ENCODE peak calls at places on chromosomes 2 and 18, in four cellular contexts. J is naive thymus-derived CD4-positive, alpha-beta T cell; V is body of pancreas; R is CD4-positive, alpha-beta memory T cell. X is an unnamed sample.

GRCh38 chr2:190986221-190986953 is 27.6 kb downstream of the STAT1 start:
- DNase-seq in J (peak; percentile 20), V (no peak), R (no peak), X (no peak)

GRCh38 chr18:68431922-68432198 is 283.0 kb downstream of the TMX3 start:
- DNase-seq in J (no peak), V (no peak), R (no peak), X (no peak)

GRCh38 chr18:5895886-5896740 is 791 bp upstream of the TMEM200C start:
- DNase-seq in J (no peak), V (peak; percentile 5), R (no peak), X (no peak)

GRCh38 chr2:159856760-159857159 is 58.8 kb upstream of the CD302 start:
- DNase-seq in J (no peak), V (no peak), R (no peak), X (no peak)

GRCh38 chr2:223122706-223123265 is 70.8 kb downstream of the KCNE4 start:
- DNase-seq in J (no peak), V (no peak), R (no peak), X (no peak)

GRCh38 chr2:64392514-64392913 is 61.4 kb upstream of the LGALSL start:
- DNase-seq in J (no peak), V (no peak), R (no peak), X (no peak)

GRCh38 chr2:198052741-198053140 is 248.3 kb downstream of the PLCL1 start:
- DNase-seq in J (no peak), V (no peak), R (no peak), X (no peak)

GRCh38 chr2:8537572-8538155 is 144.2 kb upstream of the ID2 start:
- DNase-seq in J (no peak), V (peak; percentile 3), R (no peak), X (no peak)

GRCh38 chr2:55419236-55419513 is 481 bp downstream of the CCDC88A start:
- DNase-seq in J (no peak), V (peak; percentile 16), R (peak; percentile 35), X (no peak)

GRCh38 chr2:18047896-18048657 is 169.6 kb downstream of the KCNS3 start:
- DNase-seq in J (no peak), V (no peak), R (no peak), X (no peak)

GRCh38 chr2:96872591-96873349 is 2.9 kb upstream of the SEMA4C start:
- DNase-seq in J (no peak), V (peak; percentile 38), R (no peak), X (no peak)

GRCh38 chr2:145687445-145688104 is 1167.7 kb upstream of the ZEB2 start:
- DNase-seq in J (no peak), V (no peak), R (no peak), X (no peak)

GRCh38 chr2:73112026-73112912 is 479 bp downstream of the RAB11FIP5 start:
- DNase-seq in J (peak; percentile 37), V (peak; percentile 32), R (peak; percentile 37), X (peak; percentile 24)

GRCh38 chr18:66571845-66572244 is 32.0 kb downstream of the CDH19 start:
- DNase-seq in J (no peak), V (no peak), R (no peak), X (no peak)

GRCh38 chr2:162091325-162092007 is 17.5 kb upstream of the DPP4 start:
- DNase-seq in J (no peak), V (no peak), R (peak; percentile 13), X (no peak)

GRCh38 chr2:189287982-189288494 is 108.5 kb upstream of the COL5A2 start:
- DNase-seq in J (peak; percentile 27), V (no peak), R (peak; percentile 36), X (no peak)

GRCh38 chr2:88638743-88639142 is 11.5 kb upstream of the EIF2AK3 start:
- DNase-seq in J (no peak), V (no peak), R (peak; percentile 6), X (no peak)

GRCh38 chr2:240426797-240427721 is 8.4 kb upstream of the GPC1 start:
- DNase-seq in J (no peak), V (peak; percentile 74), R (no peak), X (no peak)

GRCh38 chr2:60899230-60899891 is 18.0 kb downstream of the REL start:
- DNase-seq in J (no peak), V (no peak), R (no peak), X (no peak)

GRCh38 chr2:79717364-79718007 is 204.6 kb downstream of the CTNNA2 start:
- DNase-seq in J (no peak), V (peak; percentile 2), R (no peak), X (no peak)

GRCh38 chr2:117785740-117786139 is 28.8 kb upstream of the DDX18 start:
- DNase-seq in J (peak; percentile 27), V (peak; percentile 53), R (peak; percentile 37), X (no peak)

GRCh38 chr18:31659574-31660149 is 24.7 kb downstream of the B4GALT6 start:
- DNase-seq in J (no peak), V (no peak), R (no peak), X (no peak)

GRCh38 chr18:41320090-41320489 is 634.9 kb upstream of the PIK3C3 start:
- DNase-seq in J (no peak), V (no peak), R (no peak), X (no peak)

GRCh38 chr2:55712477-55713060 is 18.9 kb upstream of the PNPT1 start:
- DNase-seq in J (no peak), V (no peak), R (no peak), X (no peak)

GRCh38 chr2:38095655-38095995 is 19.7 kb upstream of the CYP1B1 start:
- DNase-seq in J (no peak), V (no peak), R (no peak), X (no peak)

GRCh38 chr2:46067501-46068292 is 229.5 kb upstream of the EPAS1 start:
- DNase-seq in J (no peak), V (no peak), R (no peak), X (no peak)

GRCh38 chr2:240419321-240419720 is 16.1 kb upstream of the GPC1 start:
- DNase-seq in J (no peak), V (no peak), R (no peak), X (no peak)

GRCh38 chr2:101731221-101732054 is 33.9 kb downstream of the MAP4K4 start:
- DNase-seq in J (no peak), V (no peak), R (no peak), X (no peak)

GRCh38 chr18:13267517-13267916 is 49.0 kb downstream of the LDLRAD4 start:
- DNase-seq in J (no peak), V (no peak), R (no peak), X (no peak)

GRCh38 chr18:213505-213904 is 54.3 kb downstream of the THOC1 start:
- DNase-seq in J (no peak), V (no peak), R (no peak), X (no peak)

GRCh38 chr2:20107776-20108175 is 56.3 kb upstream of the LAPTM4A start:
- DNase-seq in J (no peak), V (no peak), R (no peak), X (no peak)

GRCh38 chr2:37993135-37993534 is 68.0 kb downstream of the RMDN2 start:
- DNase-seq in J (no peak), V (no peak), R (no peak), X (no peak)

GRCh38 chr2:78913284-78913683 is 112.2 kb upstream of the REG3G start:
- DNase-seq in J (no peak), V (no peak), R (no peak), X (no peak)

GRCh38 chr2:113863166-113863565 is 26.7 kb upstream of the ACTR3 start:
- DNase-seq in J (no peak), V (no peak), R (no peak), X (no peak)

GRCh38 chr2:173545364-173545734 is 190.7 kb downstream of the CDCA7 start:
- DNase-seq in J (no peak), V (peak; percentile 27), R (no peak), X (no peak)

GRCh38 chr2:59947917-59948534 is 605.4 kb downstream of the BCL11A start:
- DNase-seq in J (no peak), V (peak; percentile 7), R (no peak), X (no peak)

GRCh38 chr2:219661955-219662395 is 34.5 kb downstream of the SLC4A3 start:
- DNase-seq in J (no peak), V (no peak), R (no peak), X (no peak)
- H3K9me3 ChIP-seq in J (no peaks in the 10 kb centered on the region), V (no peaks in the 10 kb centered on the region), R (no peaks in the 10 kb centered on the region), X (no peaks in the 10 kb centered on the region)

DNA sequence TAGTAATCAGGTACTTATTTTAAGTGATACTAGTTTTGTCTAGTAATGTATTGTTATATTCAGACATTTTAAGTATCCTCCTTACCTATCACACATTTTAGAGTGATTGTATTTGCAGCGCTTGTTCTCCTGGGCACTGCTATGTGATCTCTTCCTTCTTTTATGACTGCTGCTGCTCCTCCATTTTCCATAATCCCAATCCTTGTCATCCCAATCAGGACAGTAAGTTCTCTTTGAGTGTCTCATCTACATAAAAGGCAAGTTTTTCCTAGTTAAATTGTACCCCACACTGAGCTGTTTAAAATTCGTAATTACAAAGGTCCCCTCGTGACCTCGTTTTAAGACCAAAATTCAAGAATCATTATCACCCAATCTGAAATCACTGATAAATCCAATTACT is 2.8 kb downstream of the CLK1 start:
- DNase-seq in J (no peak), V (no peak), R (peak; percentile 13), X (no peak)
- H3K9me3 ChIP-seq in J (no peaks in the 10 kb centered on the region), V (no peaks in the 10 kb centered on the region), R (no peaks in the 10 kb centered on the region), X (no peaks in the 10 kb centered on the region)

DNA sequence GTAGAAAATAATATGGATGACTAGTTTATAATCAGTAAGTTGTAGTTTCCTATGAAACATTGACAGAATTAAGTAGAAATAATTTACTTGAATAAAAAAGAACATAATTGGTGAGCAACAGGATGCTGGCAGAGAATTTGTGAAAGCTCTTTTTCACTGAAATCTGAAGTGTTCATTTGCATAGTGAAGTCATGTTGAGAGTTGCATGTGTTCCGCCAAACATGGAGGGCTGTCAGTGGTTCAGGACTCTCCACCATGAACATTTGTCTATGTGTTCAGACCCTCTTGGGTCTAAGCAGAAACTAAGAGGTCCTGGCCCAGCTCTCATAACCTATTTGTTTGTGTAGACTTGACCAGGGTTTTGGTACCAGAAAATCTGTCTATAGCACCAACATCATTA is 182.5 kb upstream of the LINC00305 start:
- DNase-seq in J (no peak), V (no peak), R (no peak), X (no peak)
- H3K9me3 ChIP-seq in J (no peaks in the 10 kb centered on the region), V (no peaks in the 10 kb centered on the region), R (peaks cover 4% of the 10 kb centered on the region), X (no peaks in the 10 kb centered on the region)

GRCh38 chr2:194610297-194610696 is 1046.7 kb upstream of the SLC39A10 start:
- DNase-seq in J (no peak), V (no peak), R (no peak), X (no peak)
- H3K9me3 ChIP-seq in J (no peaks in the 10 kb centered on the region), V (no peaks in the 10 kb centered on the region), R (no peaks in the 10 kb centered on the region), X (no peaks in the 10 kb centered on the region)

GRCh38 chr2:119800376-119800902 is 40.7 kb downstream of the PTPN4 start:
- DNase-seq in J (no peak), V (no peak), R (no peak), X (no peak)
- H3K9me3 ChIP-seq in J (no peaks in the 10 kb centered on the region), V (no peaks in the 10 kb centered on the region), R (no peaks in the 10 kb centered on the region), X (no peaks in the 10 kb centered on the region)

DNA sequence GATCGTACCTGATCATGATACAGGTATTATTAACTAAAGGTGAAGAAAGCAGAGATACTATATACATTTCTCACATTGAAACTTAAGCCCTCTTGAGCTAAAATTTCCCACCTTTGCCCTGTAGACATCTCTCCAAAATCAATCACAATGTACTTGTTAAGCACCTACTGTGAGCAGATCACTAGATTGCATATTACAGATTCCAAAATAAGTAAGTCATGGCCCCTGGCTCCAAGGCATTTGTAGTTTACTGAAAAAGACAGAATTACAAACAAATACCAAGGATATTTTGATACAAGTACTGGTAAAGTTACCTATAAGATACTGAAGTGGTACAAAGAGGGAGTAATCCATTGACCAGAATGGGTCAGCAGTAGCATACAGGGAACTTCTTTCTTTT is 455.3 kb downstream of the STK39 start:
- DNase-seq in J (no peak), V (no peak), R (no peak), X (no peak)
- H3K9me3 ChIP-seq in J (no peaks in the 10 kb centered on the region), V (no peaks in the 10 kb centered on the region), R (no peaks in the 10 kb centered on the region), X (no peaks in the 10 kb centered on the region)

X was measured in T-helper 17 cell.